ENCODE peak calls at places on chromosome 4, in nine cellular contexts. One of them, this sample, is unnamed.
A peak's percentile ranks its signal among the peaks of the same experiment; 100 is the strongest.

GRCh38 chr4:1683371-1683902 is 676 bp downstream of the FAM53A start:
- DNase-seq in foreskin keratinocyte: peak; percentile 53
- DNase-seq in fibroblast of pulmonary artery: peak; percentile 83
- DNase-seq in cardiac muscle cell: peak; percentile 84
- DNase-seq in progenitor cell of endocrine pancreas: no peak
- DNase-seq in AG10803: peak; percentile 89
- DNase-seq in astrocyte of the spinal cord: peak; percentile 82
- DNase-seq in ovary: peak; percentile 47
- DNase-seq in GM13976: no peak
- DNase-seq in this sample: peak; percentile 28

GRCh38 chr4:77861500-77861899 is 1.1 kb upstream of the MRPL1 start:
- DNase-seq in foreskin keratinocyte: no peak
- DNase-seq in fibroblast of pulmonary artery: no peak
- DNase-seq in cardiac muscle cell: no peak
- DNase-seq in progenitor cell of endocrine pancreas: no peak
- DNase-seq in AG10803: no peak
- DNase-seq in astrocyte of the spinal cord: no peak
- DNase-seq in ovary: no peak
- DNase-seq in GM13976: no peak
- DNase-seq in this sample: no peak

GRCh38 chr4:18025263-18025662 is 3.7 kb upstream of the LCORL start:
- DNase-seq in foreskin keratinocyte: no peak
- DNase-seq in fibroblast of pulmonary artery: no peak
- DNase-seq in cardiac muscle cell: no peak
- DNase-seq in progenitor cell of endocrine pancreas: no peak
- DNase-seq in AG10803: no peak
- DNase-seq in astrocyte of the spinal cord: no peak
- DNase-seq in ovary: no peak
- DNase-seq in GM13976: no peak
- DNase-seq in this sample: no peak

GRCh38 chr4:52197351-52197750 is 146.2 kb downstream of the SPATA18 start:
- DNase-seq in foreskin keratinocyte: no peak
- DNase-seq in fibroblast of pulmonary artery: no peak
- DNase-seq in cardiac muscle cell: no peak
- DNase-seq in progenitor cell of endocrine pancreas: no peak
- DNase-seq in AG10803: peak; percentile 54
- DNase-seq in astrocyte of the spinal cord: no peak
- DNase-seq in ovary: no peak
- DNase-seq in GM13976: no peak
- DNase-seq in this sample: no peak

GRCh38 chr4:13539721-13540445 is 4.4 kb downstream of the NKX3-2 start:
- DNase-seq in foreskin keratinocyte: no peak
- DNase-seq in fibroblast of pulmonary artery: no peak
- DNase-seq in cardiac muscle cell: no peak
- DNase-seq in progenitor cell of endocrine pancreas: no peak
- DNase-seq in AG10803: no peak
- DNase-seq in astrocyte of the spinal cord: no peak
- DNase-seq in ovary: no peak
- DNase-seq in GM13976: peak; percentile 25
- DNase-seq in this sample: no peak

GRCh38 chr4:173752610-173753009 is 222.6 kb upstream of the HAND2 start:
- DNase-seq in foreskin keratinocyte: no peak
- DNase-seq in fibroblast of pulmonary artery: peak; percentile 26
- DNase-seq in cardiac muscle cell: peak; percentile 38
- DNase-seq in progenitor cell of endocrine pancreas: no peak
- DNase-seq in AG10803: peak; percentile 11
- DNase-seq in astrocyte of the spinal cord: no peak
- DNase-seq in ovary: no peak
- DNase-seq in GM13976: no peak
- DNase-seq in this sample: peak; percentile 65

GRCh38 chr4:20237894-20238537 is 13.7 kb upstream of the SLIT2 start:
- DNase-seq in foreskin keratinocyte: no peak
- DNase-seq in fibroblast of pulmonary artery: no peak
- DNase-seq in cardiac muscle cell: no peak
- DNase-seq in progenitor cell of endocrine pancreas: no peak
- DNase-seq in AG10803: no peak
- DNase-seq in astrocyte of the spinal cord: no peak
- DNase-seq in ovary: no peak
- DNase-seq in GM13976: no peak
- DNase-seq in this sample: no peak

GRCh38 chr4:88054909-88055308 is 47.5 kb downstream of the PKD2 start:
- DNase-seq in foreskin keratinocyte: no peak
- DNase-seq in fibroblast of pulmonary artery: peak; percentile 44
- DNase-seq in cardiac muscle cell: peak; percentile 59
- DNase-seq in progenitor cell of endocrine pancreas: no peak
- DNase-seq in AG10803: peak; percentile 33
- DNase-seq in astrocyte of the spinal cord: peak; percentile 59
- DNase-seq in ovary: no peak
- DNase-seq in GM13976: peak; percentile 22
- DNase-seq in this sample: peak; percentile 56

GRCh38 chr4:46073778-46074177 is 50.1 kb downstream of the GABRG1 start:
- DNase-seq in foreskin keratinocyte: no peak
- DNase-seq in fibroblast of pulmonary artery: no peak
- DNase-seq in cardiac muscle cell: no peak
- DNase-seq in progenitor cell of endocrine pancreas: no peak
- DNase-seq in AG10803: no peak
- DNase-seq in astrocyte of the spinal cord: no peak
- DNase-seq in ovary: no peak
- DNase-seq in GM13976: no peak
- DNase-seq in this sample: no peak

GRCh38 chr4:8595237-8596087 is 2.9 kb downstream of the CPZ start:
- DNase-seq in foreskin keratinocyte: no peak
- DNase-seq in fibroblast of pulmonary artery: no peak
- DNase-seq in cardiac muscle cell: no peak
- DNase-seq in progenitor cell of endocrine pancreas: no peak
- DNase-seq in AG10803: no peak
- DNase-seq in astrocyte of the spinal cord: no peak
- DNase-seq in ovary: no peak
- DNase-seq in GM13976: no peak
- DNase-seq in this sample: no peak

GRCh38 chr4:6840062-6840976 is 57.8 kb downstream of the KIAA0232 start:
- DNase-seq in foreskin keratinocyte: no peak
- DNase-seq in fibroblast of pulmonary artery: peak; percentile 40
- DNase-seq in cardiac muscle cell: peak; percentile 79
- DNase-seq in progenitor cell of endocrine pancreas: no peak
- DNase-seq in AG10803: peak; percentile 48
- DNase-seq in astrocyte of the spinal cord: peak; percentile 51
- DNase-seq in ovary: no peak
- DNase-seq in GM13976: no peak
- DNase-seq in this sample: no peak

DNA sequence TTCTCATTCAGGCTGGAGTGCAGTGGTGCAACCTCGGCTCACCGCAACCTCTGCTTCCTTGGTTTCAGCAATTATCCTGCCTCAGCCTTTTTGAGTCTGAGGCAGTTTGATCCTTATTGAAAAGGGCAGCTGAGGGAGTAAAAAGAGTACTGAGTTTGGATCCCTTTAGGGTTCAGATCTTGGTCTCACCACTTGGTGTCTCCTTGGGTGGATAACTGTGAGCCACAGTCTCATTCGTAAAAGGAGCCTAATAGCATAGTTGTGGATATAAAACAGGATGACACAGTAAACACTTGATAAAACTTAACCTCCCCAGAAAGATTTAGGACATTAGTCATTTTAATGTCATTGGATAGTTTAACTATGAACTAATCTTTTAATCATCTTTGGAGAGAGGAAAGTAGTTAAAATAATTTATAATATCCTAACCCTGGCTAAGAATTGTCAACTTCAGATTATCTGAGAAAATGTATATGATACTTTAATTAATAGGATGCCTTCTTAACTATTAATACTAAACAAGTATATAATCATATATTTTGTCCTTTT is 173.1 kb downstream of the ANK2 start:
- DNase-seq in foreskin keratinocyte: no peak
- DNase-seq in fibroblast of pulmonary artery: peak; percentile 3
- DNase-seq in cardiac muscle cell: no peak
- DNase-seq in progenitor cell of endocrine pancreas: no peak
- DNase-seq in AG10803: peak; percentile 45
- DNase-seq in astrocyte of the spinal cord: no peak
- DNase-seq in ovary: no peak
- DNase-seq in GM13976: no peak
- DNase-seq in this sample: no peak
- TF ChIP-seq CTCF in foreskin keratinocyte: no peak
- TF ChIP-seq CTCF in fibroblast of pulmonary artery: no peak
- TF ChIP-seq CTCF in cardiac muscle cell: no peak
- TF ChIP-seq CTCF in progenitor cell of endocrine pancreas: no peak
- TF ChIP-seq CTCF in AG10803: no peak
- TF ChIP-seq CTCF in astrocyte of the spinal cord: no peak
- TF ChIP-seq CTCF in ovary: no peak
- TF ChIP-seq CTCF in GM13976: no peak
- TF ChIP-seq CTCF in this sample: no peak

GRCh38 chr4:107757860-107758476 is 37.9 kb upstream of the PAPSS1 start:
- DNase-seq in foreskin keratinocyte: no peak
- DNase-seq in fibroblast of pulmonary artery: peak; percentile 70
- DNase-seq in cardiac muscle cell: peak; percentile 56
- DNase-seq in progenitor cell of endocrine pancreas: no peak
- DNase-seq in AG10803: peak; percentile 47
- DNase-seq in astrocyte of the spinal cord: peak; percentile 56
- DNase-seq in ovary: no peak
- DNase-seq in GM13976: no peak
- DNase-seq in this sample: no peak
- TF ChIP-seq CTCF in foreskin keratinocyte: peak; percentile 74
- TF ChIP-seq CTCF in fibroblast of pulmonary artery: peak; percentile 43
- TF ChIP-seq CTCF in cardiac muscle cell: peak; percentile 43
- TF ChIP-seq CTCF in progenitor cell of endocrine pancreas: peak; percentile 68
- TF ChIP-seq CTCF in AG10803: peak; percentile 57
- TF ChIP-seq CTCF in astrocyte of the spinal cord: peak; percentile 22
- TF ChIP-seq CTCF in ovary: peak; percentile 28
- TF ChIP-seq CTCF in GM13976: no peak
- TF ChIP-seq CTCF in this sample: peak; percentile 81

DNA sequence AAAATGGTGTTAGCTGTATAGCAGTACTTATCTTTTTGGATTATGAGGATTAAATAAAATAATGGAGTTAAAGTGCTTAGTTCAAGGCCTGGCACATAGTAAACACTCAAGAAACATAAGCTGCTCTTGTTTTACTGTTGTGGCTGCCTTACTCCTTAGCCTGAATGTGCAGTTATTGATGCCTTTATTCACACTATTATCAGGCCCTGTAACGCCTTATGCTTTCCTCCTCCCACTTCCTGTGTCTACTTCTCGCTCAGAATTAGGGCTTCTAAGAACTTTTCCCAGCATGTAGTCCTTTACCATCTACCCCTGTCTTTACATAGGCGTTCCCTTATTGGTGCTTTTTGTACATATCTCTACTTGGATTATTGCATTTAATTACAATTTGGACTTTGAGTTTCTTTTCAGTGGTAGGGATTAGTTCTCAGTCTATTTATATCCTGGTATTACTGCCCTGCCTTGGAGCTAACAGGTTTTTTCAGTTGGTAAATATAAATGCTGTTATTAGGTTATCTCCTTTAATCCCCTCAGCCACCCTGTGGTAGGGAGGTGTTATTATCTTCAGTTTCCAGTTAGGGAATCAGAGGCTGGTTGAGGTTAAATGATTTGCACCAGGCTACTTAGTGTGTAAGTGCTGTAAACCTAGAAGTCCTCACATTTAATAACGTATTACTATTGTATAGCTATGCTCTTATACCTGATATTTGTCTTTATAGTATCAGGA is 83.9 kb downstream of the RBPJ start:
- DNase-seq in foreskin keratinocyte: no peak
- DNase-seq in fibroblast of pulmonary artery: no peak
- DNase-seq in cardiac muscle cell: no peak
- DNase-seq in progenitor cell of endocrine pancreas: no peak
- DNase-seq in AG10803: no peak
- DNase-seq in astrocyte of the spinal cord: no peak
- DNase-seq in ovary: no peak
- DNase-seq in GM13976: no peak
- DNase-seq in this sample: no peak
- TF ChIP-seq CTCF in foreskin keratinocyte: no peak
- TF ChIP-seq CTCF in fibroblast of pulmonary artery: no peak
- TF ChIP-seq CTCF in cardiac muscle cell: no peak
- TF ChIP-seq CTCF in progenitor cell of endocrine pancreas: peak; percentile 16
- TF ChIP-seq CTCF in AG10803: no peak
- TF ChIP-seq CTCF in astrocyte of the spinal cord: no peak
- TF ChIP-seq CTCF in ovary: no peak
- TF ChIP-seq CTCF in GM13976: no peak
- TF ChIP-seq CTCF in this sample: no peak

GRCh38 chr4:86593726-86594558 is at the start of gene PTPN13:
- DNase-seq in foreskin keratinocyte: peak; percentile 96
- DNase-seq in fibroblast of pulmonary artery: peak; percentile 99
- DNase-seq in cardiac muscle cell: peak; percentile 99
- DNase-seq in progenitor cell of endocrine pancreas: peak; percentile 99
- DNase-seq in AG10803: peak; percentile 99
- DNase-seq in astrocyte of the spinal cord: peak; percentile 99
- DNase-seq in ovary: peak; percentile 100
- DNase-seq in GM13976: peak; percentile 96
- DNase-seq in this sample: peak; percentile 97

GRCh38 chr4:86592553-86593249 is 1.4 kb upstream of the PTPN13 start:
- DNase-seq in foreskin keratinocyte: peak; percentile 46
- DNase-seq in fibroblast of pulmonary artery: peak; percentile 26
- DNase-seq in cardiac muscle cell: no peak
- DNase-seq in progenitor cell of endocrine pancreas: no peak
- DNase-seq in AG10803: no peak
- DNase-seq in astrocyte of the spinal cord: peak; percentile 18
- DNase-seq in ovary: no peak
- DNase-seq in GM13976: no peak
- DNase-seq in this sample: no peak

GRCh38 chr4:86596802-86597201 is 2.7 kb downstream of the PTPN13 start:
- DNase-seq in foreskin keratinocyte: no peak
- DNase-seq in fibroblast of pulmonary artery: peak; percentile 38
- DNase-seq in cardiac muscle cell: peak; percentile 22
- DNase-seq in progenitor cell of endocrine pancreas: no peak
- DNase-seq in AG10803: no peak
- DNase-seq in astrocyte of the spinal cord: peak; percentile 26
- DNase-seq in ovary: no peak
- DNase-seq in GM13976: no peak
- DNase-seq in this sample: no peak

GRCh38 chr4:86595426-86595805 is 1.3 kb downstream of the PTPN13 start:
- DNase-seq in foreskin keratinocyte: no peak
- DNase-seq in fibroblast of pulmonary artery: peak; percentile 35
- DNase-seq in cardiac muscle cell: peak; percentile 49
- DNase-seq in progenitor cell of endocrine pancreas: no peak
- DNase-seq in AG10803: no peak
- DNase-seq in astrocyte of the spinal cord: no peak
- DNase-seq in ovary: no peak
- DNase-seq in GM13976: no peak
- DNase-seq in this sample: no peak

DNA sequence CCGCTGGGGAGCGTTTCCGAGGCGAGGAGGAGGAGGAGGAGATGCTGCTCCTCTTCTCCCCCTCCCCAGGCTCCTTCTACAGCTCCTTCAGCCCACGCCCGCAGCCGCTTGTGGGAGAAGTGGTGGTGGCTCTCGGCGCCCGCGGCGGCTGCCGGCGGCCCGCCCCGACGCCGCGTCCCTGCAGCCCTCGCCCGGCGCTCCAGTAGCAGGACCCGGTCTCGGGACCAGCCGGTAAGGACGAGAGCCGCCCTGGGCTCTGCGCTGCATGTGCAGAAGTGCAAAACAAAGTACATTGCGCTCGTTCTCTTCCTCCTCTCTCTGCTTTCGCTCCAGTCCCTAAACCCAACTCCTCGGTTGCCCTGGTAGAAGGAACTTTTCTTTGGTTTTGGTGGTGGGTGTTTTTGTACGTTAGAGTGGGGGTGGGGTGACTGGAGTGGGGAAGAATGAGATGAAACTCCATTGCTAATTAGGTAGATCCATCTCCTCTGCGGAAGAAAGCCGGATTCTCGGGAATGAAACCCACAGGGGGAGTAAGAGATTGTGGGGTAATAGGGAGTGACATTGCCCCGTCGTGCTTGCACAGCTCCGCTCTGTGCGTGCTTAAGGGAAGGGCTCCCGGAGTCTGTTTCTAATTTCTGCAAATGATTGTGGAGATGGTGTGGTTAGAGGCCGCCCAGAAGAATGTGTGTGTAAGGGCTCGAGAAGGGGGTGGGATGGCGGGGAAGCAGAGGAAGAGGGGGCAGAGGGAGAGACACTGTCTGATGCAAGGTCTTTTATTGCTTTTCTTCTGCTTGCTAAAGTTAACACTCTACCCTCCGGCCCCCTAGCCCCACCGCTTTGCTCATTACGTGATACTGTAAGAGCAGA is 677 bp downstream of the PTPN13 start:
- DNase-seq in foreskin keratinocyte: peak; percentile 48
- DNase-seq in fibroblast of pulmonary artery: peak; percentile 75
- DNase-seq in cardiac muscle cell: peak; percentile 84
- DNase-seq in progenitor cell of endocrine pancreas: peak; percentile 11
- DNase-seq in AG10803: peak; percentile 99
- DNase-seq in astrocyte of the spinal cord: peak; percentile 88
- DNase-seq in ovary: peak; percentile 49
- DNase-seq in GM13976: peak; percentile 24
- DNase-seq in this sample: peak; percentile 55
- TF ChIP-seq CTCF in foreskin keratinocyte: peak; percentile 44
- TF ChIP-seq CTCF in fibroblast of pulmonary artery: peak; percentile 36
- TF ChIP-seq CTCF in cardiac muscle cell: peak; percentile 24
- TF ChIP-seq CTCF in progenitor cell of endocrine pancreas: peak; percentile 39
- TF ChIP-seq CTCF in AG10803: peak; percentile 46
- TF ChIP-seq CTCF in astrocyte of the spinal cord: peak; percentile 16
- TF ChIP-seq CTCF in ovary: no peak
- TF ChIP-seq CTCF in GM13976: no peak
- TF ChIP-seq CTCF in this sample: no peak

This sample was measured in endothelial cell.